ENCODE peak calls at places on chromosomes 4 and X, in four cellular contexts. G, V, X and P are unnamed samples.

GRCh38 chr4:89939464-89939863 is 44.8 kb downstream of the MMRN1 start:
- DNase-seq in V (no peak), G (no peak), X (no peak), P (peak; percentile 12)

GRCh38 chr4:6360385-6360784 is 90.7 kb downstream of the WFS1 start:
- DNase-seq in V (no peak), G (no peak), X (no peak), P (no peak)

GRCh38 chrX:57156397-57157049 is 19.3 kb upstream of the SPIN2A start:
- DNase-seq in G (no peak), X (no peak), V (no peak), P (peak; percentile 13)

GRCh38 chr4:38034986-38035882 is 75.0 kb downstream of the PTTG2 start:
- DNase-seq in G (no peak), X (no peak), V (peak; percentile 68), P (peak; percentile 80)

GRCh38 chr4:180028682-180029081 is 2214.5 kb upstream of the TENM3 start:
- DNase-seq in V (no peak), X (no peak), G (no peak), P (peak; percentile 17)

GRCh38 chr4:183898456-183898855 is 6.7 kb upstream of the STOX2 start:
- DNase-seq in G (no peak), V (no peak), X (no peak), P (no peak)

GRCh38 chr4:109703664-109704351 is 563 bp upstream of the CASP6 start:
- DNase-seq in V (no peak), X (no peak), G (no peak), P (peak; percentile 23)

GRCh38 chr4:178632415-178632814 is 1190.2 kb upstream of the AGA start:
- DNase-seq in V (no peak), G (no peak), X (no peak), P (no peak)

GRCh38 chr4:80134936-80135701 is 62.1 kb upstream of the ANTXR2 start:
- DNase-seq in G (no peak), V (no peak), X (no peak), P (no peak)

GRCh38 chr4:164779080-164779479 is 25.1 kb downstream of the SMIM31 start:
- DNase-seq in V (no peak), X (no peak), G (no peak), P (no peak)

GRCh38 chr4:35399912-35400311 is 844.4 kb downstream of the ARAP2 start:
- DNase-seq in X (no peak), V (no peak), G (no peak), P (no peak)

GRCh38 chr4:185919107-185919506 is 107.1 kb upstream of the SORBS2 start:
- DNase-seq in G (no peak), V (no peak), X (no peak), P (no peak)

GRCh38 chr4:184397516-184398163 is 76.7 kb downstream of the IRF2 start:
- DNase-seq in V (no peak), G (no peak), X (no peak), P (no peak)

GRCh38 chr4:7855731-7856130 is 83.9 kb downstream of the AFAP1 start:
- DNase-seq in X (no peak), V (no peak), G (no peak), P (no peak)

GRCh38 chr4:7854697-7855370 is 84.8 kb downstream of the AFAP1 start:
- DNase-seq in G (no peak), V (no peak), X (no peak), P (no peak)

GRCh38 chr4:7852568-7853185 is 87.0 kb downstream of the AFAP1 start:
- DNase-seq in G (no peak), V (no peak), X (peak; percentile 81), P (no peak)

GRCh38 chr4:7853271-7853670 is 86.4 kb downstream of the AFAP1 start:
- DNase-seq in G (no peak), X (no peak), V (no peak), P (no peak)

DNA sequence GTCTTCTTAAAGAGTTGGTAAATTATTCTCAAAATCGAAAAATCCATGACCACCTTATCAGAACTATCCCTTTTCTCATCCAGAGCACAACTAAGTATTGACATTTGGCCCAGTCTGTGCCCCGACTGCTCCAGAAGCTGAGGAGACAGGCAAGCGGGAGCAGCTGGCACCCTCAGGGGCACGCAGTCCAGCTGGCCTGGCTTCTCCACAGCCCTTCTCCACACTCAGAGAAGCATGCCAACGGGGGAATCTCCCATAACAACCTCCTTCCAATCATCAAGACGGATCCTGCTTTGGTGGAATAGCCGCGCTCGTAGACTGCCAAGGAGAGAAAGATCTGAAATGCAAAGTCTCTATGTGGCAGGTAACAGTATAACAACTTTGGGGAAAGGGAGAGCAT is 85.5 kb downstream of the AFAP1 start:
- DNase-seq in X (no peak), V (no peak), G (no peak), P (no peak)
- H3K4me1 ChIP-seq in X (no peaks in the 10 kb centered on the region), V (no peaks in the 10 kb centered on the region), G (peaks cover 13% of the 10 kb centered on the region), P (no peaks in the 10 kb centered on the region)

GRCh38 chr4:174425669-174426068 is 96.6 kb downstream of the HPGD start:
- DNase-seq in V (no peak), X (no peak), G (no peak), P (no peak)
- H3K4me1 ChIP-seq in V (no peaks in the 10 kb centered on the region), X (no peaks in the 10 kb centered on the region), G (peaks cover 19% of the 10 kb centered on the region), P (no peaks in the 10 kb centered on the region)

GRCh38 chr4:8440491-8441311 is at the start of the genes ACOX3 and TRMT44:
- DNase-seq in V (peak; percentile 88), G (peak; percentile 92), X (peak; percentile 93), P (peak; percentile 89)
- H3K4me1 ChIP-seq in V (peaks cover 14% of the 10 kb centered on the region), G (peaks cover 68% of the 10 kb centered on the region), X (peaks cover 28% of the 10 kb centered on the region), P (peaks cover 5% of the 10 kb centered on the region)

DNA sequence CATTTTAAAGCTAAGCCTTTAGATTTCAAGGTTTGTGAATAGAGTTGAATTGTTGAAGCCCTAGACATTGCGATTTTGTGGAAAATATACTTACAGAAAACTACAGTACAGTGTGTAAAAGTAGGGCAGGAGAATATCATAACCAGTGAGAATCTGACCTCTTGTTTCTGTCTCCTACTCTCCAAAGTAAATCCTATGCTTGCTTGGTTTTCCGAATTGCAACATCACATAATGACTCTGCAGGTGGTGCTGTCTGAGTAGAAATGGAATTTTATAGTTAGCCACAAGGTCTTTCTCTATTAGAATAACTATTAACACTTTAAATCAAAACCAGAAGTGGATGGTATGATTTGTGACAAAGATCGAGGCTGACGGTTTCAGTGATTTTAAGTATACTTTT is 505.6 kb downstream of the RAPGEF2 start:
- DNase-seq in V (no peak), X (no peak), G (no peak), P (no peak)
- H3K4me1 ChIP-seq in V (no peaks in the 10 kb centered on the region), X (no peaks in the 10 kb centered on the region), G (no peaks in the 10 kb centered on the region), P (peaks cover 3% of the 10 kb centered on the region)

GRCh38 chr4:138560448-138560847 is 318.3 kb upstream of the SLC7A11 start:
- DNase-seq in X (no peak), G (no peak), V (no peak), P (no peak)

GRCh38 chr4:138562544-138562961 is 320.4 kb upstream of the SLC7A11 start:
- DNase-seq in V (no peak), G (no peak), X (no peak), P (peak; percentile 23)

GRCh38 chr4:138558886-138559285 is 316.7 kb upstream of the SLC7A11 start:
- DNase-seq in G (no peak), V (no peak), X (no peak), P (no peak)

GRCh38 chr4:138561906-138562305 is 319.8 kb upstream of the SLC7A11 start:
- DNase-seq in V (no peak), X (no peak), G (no peak), P (no peak)

GRCh38 chr4:138561276-138561880 is 319.2 kb upstream of the SLC7A11 start:
- DNase-seq in X (no peak), G (no peak), V (no peak), P (no peak)
- H3K4me1 ChIP-seq in X (no peaks in the 10 kb centered on the region), G (no peaks in the 10 kb centered on the region), V (no peaks in the 10 kb centered on the region), P (peaks cover 3% of the 10 kb centered on the region)

DNA sequence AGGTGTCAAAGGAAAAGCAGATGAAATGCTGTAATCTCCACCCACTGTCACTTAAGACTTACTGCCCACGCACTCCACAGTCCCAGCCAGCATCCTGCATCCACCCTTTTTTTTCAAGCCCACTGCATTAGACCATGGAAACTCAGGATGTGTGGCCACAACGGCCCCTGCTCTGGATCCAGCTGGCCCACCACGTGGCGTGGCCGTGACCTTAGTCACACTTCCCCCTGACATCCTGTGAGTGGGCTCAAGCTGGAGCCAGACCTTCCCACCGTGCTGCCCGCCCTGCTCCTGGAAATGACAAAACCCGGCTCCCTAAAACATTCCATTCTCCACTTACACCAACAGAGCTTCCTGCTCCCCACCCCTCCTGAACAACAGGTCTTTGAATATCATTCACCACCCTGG is 588.3 kb upstream of the DIPK2B start:
- DNase-seq in G (peak; percentile 68), X (peak; percentile 23), V (peak; percentile 53), P (no peak)
- H3K4me1 ChIP-seq in G (peaks cover 8% of the 10 kb centered on the region), X (no peaks in the 10 kb centered on the region), V (no peaks in the 10 kb centered on the region), P (no peaks in the 10 kb centered on the region)